ENCODE peak calls at places on chromosome 13, in ten cellular contexts. One of them, this sample, is unnamed.

GRCh38 chr13:48571121-48571901 is 38.4 kb upstream of the RCBTB2 start:
- DNase-seq in breast epithelium: no peak
- DNase-seq in lower lobe of right lung: no peak
- DNase-seq in GM13977: no peak
- DNase-seq in Calu3: no peak
- DNase-seq in osteoblast: peak
- DNase-seq in cardiac fibroblast: peak
- DNase-seq in GM12865: no peak
- DNase-seq in stomach: no peak
- DNase-seq in choroid plexus epithelial cell: peak
- DNase-seq in this sample: no peak

GRCh38 chr13:110628477-110628793 is 13.1 kb downstream of the NAXD start:
- DNase-seq in breast epithelium: no peak
- DNase-seq in lower lobe of right lung: peak
- DNase-seq in GM13977: no peak
- DNase-seq in Calu3: no peak
- DNase-seq in osteoblast: peak
- DNase-seq in cardiac fibroblast: peak
- DNase-seq in GM12865: no peak
- DNase-seq in stomach: no peak
- DNase-seq in choroid plexus epithelial cell: peak
- DNase-seq in this sample: no peak

GRCh38 chr13:45174478-45174877 is 26.4 kb downstream of the KCTD4 start:
- DNase-seq in breast epithelium: no peak
- DNase-seq in lower lobe of right lung: no peak
- DNase-seq in GM13977: no peak
- DNase-seq in Calu3: no peak
- DNase-seq in osteoblast: no peak
- DNase-seq in cardiac fibroblast: no peak
- DNase-seq in GM12865: no peak
- DNase-seq in stomach: no peak
- DNase-seq in choroid plexus epithelial cell: no peak
- DNase-seq in this sample: no peak

GRCh38 chr13:99566125-99567083 is 65.1 kb downstream of the TM9SF2 start:
- DNase-seq in breast epithelium: no peak
- DNase-seq in lower lobe of right lung: no peak
- DNase-seq in GM13977: no peak
- DNase-seq in Calu3: no peak
- DNase-seq in osteoblast: no peak
- DNase-seq in cardiac fibroblast: no peak
- DNase-seq in GM12865: peak
- DNase-seq in stomach: no peak
- DNase-seq in choroid plexus epithelial cell: no peak
- DNase-seq in this sample: no peak

GRCh38 chr13:32897296-32897695 is 118.9 kb upstream of the KL start:
- DNase-seq in breast epithelium: no peak
- DNase-seq in lower lobe of right lung: no peak
- DNase-seq in GM13977: no peak
- DNase-seq in Calu3: no peak
- DNase-seq in osteoblast: no peak
- DNase-seq in cardiac fibroblast: no peak
- DNase-seq in GM12865: no peak
- DNase-seq in stomach: no peak
- DNase-seq in choroid plexus epithelial cell: no peak
- DNase-seq in this sample: no peak

GRCh38 chr13:25352230-25352629 is 19.5 kb upstream of the ATP8A2 start:
- DNase-seq in breast epithelium: no peak
- DNase-seq in lower lobe of right lung: no peak
- DNase-seq in GM13977: no peak
- DNase-seq in Calu3: no peak
- DNase-seq in osteoblast: no peak
- DNase-seq in cardiac fibroblast: peak
- DNase-seq in GM12865: no peak
- DNase-seq in stomach: no peak
- DNase-seq in choroid plexus epithelial cell: no peak
- DNase-seq in this sample: no peak

GRCh38 chr13:100707818-100708740 is 33.5 kb upstream of the TMTC4 start:
- DNase-seq in breast epithelium: no peak
- DNase-seq in lower lobe of right lung: no peak
- DNase-seq in GM13977: no peak
- DNase-seq in Calu3: no peak
- DNase-seq in osteoblast: no peak
- DNase-seq in cardiac fibroblast: no peak
- DNase-seq in GM12865: no peak
- DNase-seq in stomach: no peak
- DNase-seq in choroid plexus epithelial cell: no peak
- DNase-seq in this sample: no peak

GRCh38 chr13:71672527-71672926 is 194.5 kb downstream of the DACH1 start:
- DNase-seq in breast epithelium: no peak
- DNase-seq in lower lobe of right lung: no peak
- DNase-seq in GM13977: no peak
- DNase-seq in Calu3: no peak
- DNase-seq in osteoblast: no peak
- DNase-seq in cardiac fibroblast: peak
- DNase-seq in GM12865: no peak
- DNase-seq in stomach: no peak
- DNase-seq in choroid plexus epithelial cell: peak
- DNase-seq in this sample: no peak

GRCh38 chr13:87678353-87678752 is 7.2 kb downstream of the SLITRK5 start:
- DNase-seq in breast epithelium: no peak
- DNase-seq in lower lobe of right lung: no peak
- DNase-seq in GM13977: peak
- DNase-seq in Calu3: no peak
- DNase-seq in osteoblast: no peak
- DNase-seq in cardiac fibroblast: no peak
- DNase-seq in GM12865: no peak
- DNase-seq in stomach: no peak
- DNase-seq in choroid plexus epithelial cell: no peak
- DNase-seq in this sample: no peak

GRCh38 chr13:105598551-105598950 is 936.9 kb downstream of the EFNB2 start:
- DNase-seq in breast epithelium: no peak
- DNase-seq in lower lobe of right lung: no peak
- DNase-seq in GM13977: no peak
- DNase-seq in Calu3: no peak
- DNase-seq in osteoblast: no peak
- DNase-seq in cardiac fibroblast: peak
- DNase-seq in GM12865: no peak
- DNase-seq in stomach: no peak
- DNase-seq in choroid plexus epithelial cell: peak
- DNase-seq in this sample: no peak

GRCh38 chr13:99984134-99984462 is 2.5 kb downstream of the ZIC2 start:
- DNase-seq in breast epithelium: no peak
- DNase-seq in lower lobe of right lung: no peak
- DNase-seq in GM13977: no peak
- DNase-seq in Calu3: no peak
- DNase-seq in osteoblast: peak
- DNase-seq in cardiac fibroblast: no peak
- DNase-seq in GM12865: no peak
- DNase-seq in stomach: no peak
- DNase-seq in choroid plexus epithelial cell: no peak
- DNase-seq in this sample: no peak

GRCh38 chr13:67238277-67238859 is 8.2 kb upstream of the PCDH9 start:
- DNase-seq in breast epithelium: no peak
- DNase-seq in lower lobe of right lung: no peak
- DNase-seq in GM13977: peak
- DNase-seq in Calu3: no peak
- DNase-seq in osteoblast: peak
- DNase-seq in cardiac fibroblast: peak
- DNase-seq in GM12865: peak
- DNase-seq in stomach: no peak
- DNase-seq in choroid plexus epithelial cell: peak
- DNase-seq in this sample: no peak

GRCh38 chr13:48078251-48078656 is 16.6 kb downstream of the MED4 start:
- DNase-seq in breast epithelium: no peak
- DNase-seq in lower lobe of right lung: no peak
- DNase-seq in GM13977: peak
- DNase-seq in Calu3: peak
- DNase-seq in osteoblast: no peak
- DNase-seq in cardiac fibroblast: peak
- DNase-seq in GM12865: peak
- DNase-seq in stomach: no peak
- DNase-seq in choroid plexus epithelial cell: peak
- DNase-seq in this sample: no peak

GRCh38 chr13:79995334-79995733 is 345.6 kb downstream of the SPRY2 start:
- DNase-seq in breast epithelium: no peak
- DNase-seq in lower lobe of right lung: no peak
- DNase-seq in GM13977: no peak
- DNase-seq in Calu3: no peak
- DNase-seq in osteoblast: peak
- DNase-seq in cardiac fibroblast: peak
- DNase-seq in GM12865: no peak
- DNase-seq in stomach: no peak
- DNase-seq in choroid plexus epithelial cell: peak
- DNase-seq in this sample: no peak

GRCh38 chr13:50697746-50698526 is 145.6 kb downstream of the DLEU7 start:
- DNase-seq in breast epithelium: no peak
- DNase-seq in lower lobe of right lung: no peak
- DNase-seq in GM13977: no peak
- DNase-seq in Calu3: no peak
- DNase-seq in osteoblast: peak
- DNase-seq in cardiac fibroblast: no peak
- DNase-seq in GM12865: no peak
- DNase-seq in stomach: no peak
- DNase-seq in choroid plexus epithelial cell: no peak
- DNase-seq in this sample: no peak

DNA sequence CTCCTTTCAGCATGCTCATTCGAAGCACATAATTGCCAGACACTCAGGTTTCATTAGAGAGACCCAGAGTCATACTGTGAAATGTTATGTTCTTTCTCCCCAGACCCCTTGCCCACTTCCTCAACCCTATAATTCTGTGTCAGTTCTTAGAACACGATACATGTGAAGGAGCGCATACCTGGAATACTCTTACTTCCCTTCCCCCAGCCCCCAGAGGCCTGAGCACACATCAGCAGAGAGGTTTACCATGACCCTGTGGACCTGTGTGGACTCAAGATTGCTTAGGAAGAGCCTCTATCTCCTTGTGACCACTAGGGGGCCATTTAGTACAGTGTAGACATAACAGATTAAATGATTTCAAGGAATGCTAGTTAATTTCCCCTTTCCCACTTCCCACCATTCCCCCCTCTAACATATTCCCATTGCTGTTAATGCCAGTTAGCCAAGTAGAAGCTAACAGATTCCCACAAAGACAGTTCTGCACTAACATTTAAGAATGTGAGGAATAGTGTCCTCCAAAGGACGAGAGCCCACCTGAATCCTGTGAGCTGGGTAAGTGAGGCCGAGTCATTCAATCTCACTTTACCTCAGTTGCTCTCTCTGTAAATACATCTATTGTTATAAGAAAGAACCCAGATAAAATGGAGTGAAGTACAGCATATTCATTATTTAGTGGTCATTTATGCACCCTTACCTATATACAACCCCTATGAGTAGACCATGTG is 154.2 kb upstream of the MAB21L1 start:
- DNase-seq in breast epithelium: no peak
- DNase-seq in lower lobe of right lung: no peak
- DNase-seq in GM13977: no peak
- DNase-seq in Calu3: peak
- DNase-seq in osteoblast: no peak
- DNase-seq in cardiac fibroblast: peak
- DNase-seq in GM12865: peak
- DNase-seq in stomach: no peak
- DNase-seq in choroid plexus epithelial cell: peak
- DNase-seq in this sample: no peak
- TF ChIP-seq CTCF in breast epithelium: peak
- TF ChIP-seq CTCF in lower lobe of right lung: peak
- TF ChIP-seq CTCF in GM13977: peak
- TF ChIP-seq CTCF in Calu3: peak
- TF ChIP-seq CTCF in osteoblast: peak
- TF ChIP-seq CTCF in cardiac fibroblast: peak
- TF ChIP-seq CTCF in GM12865: peak
- TF ChIP-seq CTCF in stomach: peak
- TF ChIP-seq CTCF in choroid plexus epithelial cell: peak
- TF ChIP-seq CTCF in this sample: peak

DNA sequence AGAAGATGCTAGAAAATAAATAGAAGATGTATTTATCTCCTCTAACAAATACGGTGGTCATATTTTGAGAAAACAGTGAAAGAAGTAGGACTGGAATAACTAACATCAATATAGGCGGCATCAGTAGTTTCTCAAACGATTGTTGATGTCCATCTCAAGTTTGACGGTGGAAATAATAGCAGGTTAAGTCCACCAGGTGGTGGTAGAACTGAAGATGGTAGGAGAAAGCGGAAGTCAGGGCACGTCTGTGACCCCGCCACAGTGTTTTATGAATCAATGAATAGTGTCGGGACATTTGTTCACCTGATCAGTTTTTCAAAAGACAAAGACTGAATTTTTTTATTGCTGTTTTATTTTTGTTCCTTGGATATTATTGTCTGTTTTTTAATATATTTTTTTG is 706.4 kb upstream of the SLC10A2 start:
- DNase-seq in breast epithelium: no peak
- DNase-seq in lower lobe of right lung: no peak
- DNase-seq in GM13977: no peak
- DNase-seq in Calu3: no peak
- DNase-seq in osteoblast: no peak
- DNase-seq in cardiac fibroblast: no peak
- DNase-seq in GM12865: peak
- DNase-seq in stomach: no peak
- DNase-seq in choroid plexus epithelial cell: no peak
- DNase-seq in this sample: no peak
- TF ChIP-seq CTCF in breast epithelium: no peak
- TF ChIP-seq CTCF in lower lobe of right lung: no peak
- TF ChIP-seq CTCF in GM13977: no peak
- TF ChIP-seq CTCF in Calu3: no peak
- TF ChIP-seq CTCF in osteoblast: no peak
- TF ChIP-seq CTCF in cardiac fibroblast: no peak
- TF ChIP-seq CTCF in GM12865: peak
- TF ChIP-seq CTCF in stomach: no peak
- TF ChIP-seq CTCF in choroid plexus epithelial cell: peak
- TF ChIP-seq CTCF in this sample: peak

DNA sequence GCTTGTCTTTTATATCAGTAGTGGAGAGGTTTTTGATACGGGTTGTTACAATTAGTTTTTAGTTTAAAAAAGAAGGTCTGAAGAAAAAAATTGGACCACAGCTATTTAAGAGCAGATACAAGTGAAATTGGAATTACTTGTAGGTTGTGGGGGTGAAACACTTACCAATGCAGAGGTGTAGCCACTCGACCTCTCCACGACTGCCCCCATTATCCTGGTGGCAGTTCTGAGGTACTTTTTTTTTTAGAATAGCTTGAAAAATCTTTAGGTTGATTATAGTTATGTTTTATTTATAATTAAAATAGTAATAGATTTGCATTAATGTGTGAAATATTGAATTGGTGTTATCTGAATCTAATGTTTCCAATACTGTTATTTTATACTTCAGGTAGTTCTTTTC is 60.7 kb downstream of the PAN3 start:
- DNase-seq in breast epithelium: no peak
- DNase-seq in lower lobe of right lung: no peak
- DNase-seq in GM13977: no peak
- DNase-seq in Calu3: no peak
- DNase-seq in osteoblast: no peak
- DNase-seq in cardiac fibroblast: no peak
- DNase-seq in GM12865: no peak
- DNase-seq in stomach: no peak
- DNase-seq in choroid plexus epithelial cell: no peak
- DNase-seq in this sample: no peak
- TF ChIP-seq CTCF in breast epithelium: no peak
- TF ChIP-seq CTCF in lower lobe of right lung: no peak
- TF ChIP-seq CTCF in GM13977: no peak
- TF ChIP-seq CTCF in Calu3: no peak
- TF ChIP-seq CTCF in osteoblast: no peak
- TF ChIP-seq CTCF in cardiac fibroblast: peak
- TF ChIP-seq CTCF in GM12865: no peak
- TF ChIP-seq CTCF in stomach: no peak
- TF ChIP-seq CTCF in choroid plexus epithelial cell: peak
- TF ChIP-seq CTCF in this sample: peak

GRCh38 chr13:36395280-36395679 is 37.0 kb upstream of the CCNA1 start:
- DNase-seq in breast epithelium: no peak
- DNase-seq in lower lobe of right lung: no peak
- DNase-seq in GM13977: no peak
- DNase-seq in Calu3: no peak
- DNase-seq in osteoblast: peak
- DNase-seq in cardiac fibroblast: peak
- DNase-seq in GM12865: peak
- DNase-seq in stomach: no peak
- DNase-seq in choroid plexus epithelial cell: peak
- DNase-seq in this sample: no peak
- TF ChIP-seq CTCF in breast epithelium: no peak
- TF ChIP-seq CTCF in lower lobe of right lung: peak
- TF ChIP-seq CTCF in GM13977: no peak
- TF ChIP-seq CTCF in Calu3: no peak
- TF ChIP-seq CTCF in osteoblast: peak
- TF ChIP-seq CTCF in cardiac fibroblast: peak
- TF ChIP-seq CTCF in GM12865: no peak
- TF ChIP-seq CTCF in stomach: no peak
- TF ChIP-seq CTCF in choroid plexus epithelial cell: peak
- TF ChIP-seq CTCF in this sample: no peak